ENCODE peak calls at places on chromosomes 16 and 17, in nine cellular contexts. M, S, R, H, D, P, V, O and K are unnamed samples.

GRCh38 chr17:40809721-40810421 is 10.1 kb upstream of the KRT28 start:
- DNase-seq in M (no peak), S (no peak), R (no peak), H (no peak), D (no peak), P (no peak), V (no peak), O (no peak), K (no peak)

GRCh38 chr16:87790278-87791023 is 24.7 kb upstream of the KLHDC4 start:
- DNase-seq in M (peak), S (peak), R (no peak), H (no peak), D (peak), P (peak), V (peak), O (no peak), K (no peak)

GRCh38 chr16:10312784-10313724 is 72.8 kb upstream of the ATF7IP2 start:
- DNase-seq in M (no peak), S (no peak), R (no peak), H (no peak), D (no peak), P (peak), V (no peak), O (no peak), K (no peak)

GRCh38 chr17:7548585-7549400 is at the start of gene TNFSF12:
- DNase-seq in M (peak), S (no peak), R (peak), H (no peak), D (peak), P (peak), V (peak), O (peak), K (peak)

GRCh38 chr17:27762527-27763305 is 37.6 kb downstream of the NOS2 start:
- DNase-seq in M (no peak), S (no peak), R (no peak), H (no peak), D (no peak), P (peak), V (no peak), O (no peak), K (no peak)

GRCh38 chr17:31469959-31470358 is 78.5 kb downstream of the RAB11FIP4 start:
- DNase-seq in M (no peak), S (no peak), R (no peak), H (no peak), D (no peak), P (no peak), V (no peak), O (no peak), K (no peak)

GRCh38 chr17:47066095-47066494 is 87.0 kb upstream of the RPRML start:
- DNase-seq in M (no peak), S (peak), R (no peak), H (no peak), D (no peak), P (no peak), V (no peak), O (no peak), K (no peak)

GRCh38 chr16:51148674-51149228 is 2.3 kb downstream of the SALL1 start:
- DNase-seq in M (no peak), S (no peak), R (no peak), H (no peak), D (no peak), P (no peak), V (no peak), O (no peak), K (no peak)

GRCh38 chr16:68737730-68738590 is 868 bp downstream of the CDH1 start:
- DNase-seq in M (peak), S (peak), R (peak), H (no peak), D (no peak), P (peak), V (peak), O (no peak), K (peak)

GRCh38 chr17:29070795-29071194 is 27.9 kb downstream of the PIPOX start:
- DNase-seq in M (no peak), S (no peak), R (no peak), H (no peak), D (no peak), P (no peak), V (no peak), O (no peak), K (no peak)

GRCh38 chr17:75689441-75689873 is 22.3 kb downstream of the SAP30BP start:
- DNase-seq in M (no peak), S (no peak), R (no peak), H (no peak), D (no peak), P (no peak), V (no peak), O (peak), K (no peak)

GRCh38 chr17:1119924-1120323 is 59.9 kb downstream of the ABR start:
- DNase-seq in M (no peak), S (no peak), R (no peak), H (no peak), D (no peak), P (no peak), V (no peak), O (no peak), K (no peak)

GRCh38 chr16:88453217-88453531 is at the start of gene ZFPM1:
- DNase-seq in M (no peak), S (no peak), R (no peak), H (no peak), D (no peak), P (no peak), V (no peak), O (no peak), K (no peak)

GRCh38 chr17:32266389-32267269 is 997 bp downstream of the RHBDL3 start:
- DNase-seq in M (no peak), S (no peak), R (no peak), H (no peak), D (no peak), P (no peak), V (no peak), O (no peak), K (peak)

GRCh38 chr17:78360371-78361226 is 722 bp upstream of the SOCS3 start:
- DNase-seq in M (peak), S (peak), R (peak), H (peak), D (peak), P (peak), V (peak), O (peak), K (peak)

GRCh38 chr16:4257646-4258556 is 14.9 kb downstream of the TFAP4 start:
- DNase-seq in M (no peak), S (no peak), R (no peak), H (no peak), D (peak), P (peak), V (no peak), O (no peak), K (no peak)

GRCh38 chr17:6437466-6437865 is 2.5 kb upstream of the AIPL1 start:
- DNase-seq in M (no peak), S (no peak), R (no peak), H (no peak), D (no peak), P (no peak), V (no peak), O (no peak), K (no peak)

GRCh38 chr17:74868251-74868907 is 4.4 kb downstream of the FDXR start:
- DNase-seq in M (no peak), S (no peak), R (no peak), H (no peak), D (no peak), P (peak), V (no peak), O (no peak), K (no peak)

GRCh38 chr17:80981062-80981902 is 10.4 kb upstream of the CHMP6 start:
- DNase-seq in M (no peak), S (no peak), R (no peak), H (no peak), D (no peak), P (no peak), V (no peak), O (no peak), K (no peak)

GRCh38 chr16:50248845-50249244 is 17.5 kb upstream of the ADCY7 start:
- DNase-seq in M (no peak), S (no peak), R (no peak), H (no peak), D (no peak), P (no peak), V (no peak), O (no peak), K (no peak)

GRCh38 chr16:30184430-30185140 is 1.2 kb downstream of the CORO1A start:
- DNase-seq in M (peak), S (no peak), R (peak), H (no peak), D (peak), P (no peak), V (peak), O (peak), K (no peak)

GRCh38 chr16:78195868-78196267 is 96.4 kb downstream of the WWOX start:
- DNase-seq in M (no peak), S (no peak), R (no peak), H (no peak), D (no peak), P (no peak), V (no peak), O (no peak), K (no peak)

GRCh38 chr17:78226752-78227454 is 4.5 kb upstream of the TMEM235 start:
- DNase-seq in M (no peak), S (no peak), R (no peak), H (no peak), D (no peak), P (no peak), V (peak), O (no peak), K (no peak)

GRCh38 chr16:85430523-85431381 is 182.4 kb upstream of the GSE1 start:
- DNase-seq in M (peak), S (no peak), R (no peak), H (no peak), D (peak), P (no peak), V (peak), O (no peak), K (peak)

GRCh38 chr17:60577147-60577925 is 22.7 kb upstream of the PPM1D start:
- DNase-seq in M (peak), S (no peak), R (peak), H (no peak), D (peak), P (peak), V (peak), O (no peak), K (peak)

GRCh38 chr16:23557779-23558330 is 328 bp downstream of the UBFD1 start:
- DNase-seq in M (no peak), S (no peak), R (no peak), H (no peak), D (no peak), P (peak), V (peak), O (peak), K (no peak)

GRCh38 chr17:11580677-11581076 is 17.6 kb upstream of the DNAH9 start:
- DNase-seq in M (no peak), S (no peak), R (no peak), H (no peak), D (no peak), P (no peak), V (no peak), O (no peak), K (no peak)

GRCh38 chr17:45282683-45283644 is 21.1 kb upstream of the SPATA32 start:
- DNase-seq in M (no peak), S (no peak), R (no peak), H (peak), D (no peak), P (no peak), V (no peak), O (no peak), K (peak)

GRCh38 chr17:45283711-45284110 is 21.8 kb upstream of the SPATA32 start:
- DNase-seq in M (no peak), S (no peak), R (no peak), H (no peak), D (no peak), P (no peak), V (no peak), O (no peak), K (no peak)

GRCh38 chr17:45286286-45286685 is 24.4 kb upstream of the SPATA32 start:
- DNase-seq in M (no peak), S (no peak), R (no peak), H (no peak), D (no peak), P (no peak), V (no peak), O (no peak), K (no peak)

GRCh38 chr17:45287526-45288264 is 25.8 kb upstream of the SPATA32 start:
- DNase-seq in M (no peak), S (no peak), R (no peak), H (no peak), D (no peak), P (no peak), V (no peak), O (no peak), K (no peak)

DNA sequence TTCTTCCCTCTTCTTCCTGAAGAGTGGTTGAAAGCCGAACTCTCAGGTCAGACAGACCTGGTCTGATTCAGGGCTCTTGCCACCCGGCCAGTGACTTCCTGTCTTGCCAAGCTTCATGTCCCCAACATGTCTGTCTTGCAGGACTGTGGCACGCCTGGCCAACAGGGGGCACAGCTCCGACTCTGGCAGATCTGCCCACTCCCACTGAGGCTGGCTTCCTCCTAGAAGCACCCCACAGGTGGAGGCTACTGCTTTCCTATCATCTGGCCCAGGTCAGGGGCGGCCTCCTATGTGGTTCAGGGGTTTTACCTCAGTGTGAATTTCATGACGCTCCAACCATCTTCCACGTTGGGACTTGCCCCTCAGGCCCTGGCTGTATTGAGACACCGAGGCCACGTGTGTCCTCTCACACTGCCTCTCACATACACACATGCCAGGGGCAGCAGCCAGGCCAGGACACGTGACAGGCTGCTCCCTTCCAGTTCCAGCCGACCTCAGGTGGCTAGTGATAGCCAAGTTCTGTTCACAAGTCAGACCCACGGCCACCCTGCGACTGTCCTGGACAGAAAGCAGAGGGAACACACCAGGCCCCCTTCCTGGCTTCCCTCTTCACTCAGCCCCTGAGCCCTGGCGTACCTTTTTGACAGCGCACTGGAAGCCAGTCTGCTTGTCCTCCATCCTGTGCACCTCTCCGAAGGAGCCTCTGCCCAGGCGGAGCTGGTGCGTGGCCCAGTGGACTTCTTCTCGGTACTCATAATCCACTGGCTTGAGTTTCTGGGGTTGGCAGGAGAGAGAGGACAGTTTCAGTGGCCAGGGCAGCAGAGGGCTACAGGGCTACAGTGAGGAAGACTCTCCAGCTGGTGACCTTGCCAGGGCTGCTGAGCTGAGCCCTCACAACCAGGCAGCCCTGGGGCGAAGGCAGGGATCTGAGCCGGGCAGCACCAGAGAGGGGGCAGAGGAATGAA is 22.6 kb upstream of the SPATA32 start:
- DNase-seq in M (peak), S (no peak), R (no peak), H (no peak), D (peak), P (no peak), V (no peak), O (peak), K (no peak)
- TF ChIP-seq CTCF in M (no peak), S (peak), R (no peak), H (peak), D (peak), P (no peak), V (peak), O (no peak), K (no peak)

DNA sequence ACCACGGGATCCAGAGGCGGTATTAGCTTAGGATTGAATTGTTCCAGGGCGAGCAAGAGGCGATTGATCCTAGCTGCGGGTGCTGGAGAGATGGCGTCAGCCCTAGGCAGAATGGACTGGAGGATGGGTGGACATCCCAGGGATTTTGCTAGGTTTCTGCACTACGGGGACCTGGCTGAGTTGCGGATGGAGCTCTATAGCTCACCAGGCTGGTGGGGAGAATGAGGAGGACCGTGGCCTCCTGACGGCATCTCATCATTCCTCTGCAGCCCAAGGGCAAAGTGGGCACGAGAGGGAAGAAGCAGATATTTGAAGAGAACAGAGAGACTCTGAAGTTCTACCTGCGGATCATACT is 614 bp downstream of the TMEM208 start:
- DNase-seq in M (no peak), S (no peak), R (no peak), H (no peak), D (no peak), P (no peak), V (no peak), O (no peak), K (no peak)
- H3K27ac ChIP-seq in M (peak), S (peak), R (peak), H (peak), D (peak), P (no peak), V (peak), O (peak), K (peak)

GRCh38 chr16:31201511-31202401 is 804 bp downstream of the PYCARD start:
- DNase-seq in M (peak), S (no peak), R (peak), H (no peak), D (peak), P (no peak), V (peak), O (peak), K (no peak)
- TF ChIP-seq CTCF in M (no peak), S (no peak), R (no peak), H (no peak), D (no peak), P (no peak), V (no peak), O (no peak), K (no peak)

GRCh38 chr17:42526031-42526444 is 10.0 kb upstream of the NAGLU start:
- DNase-seq in M (no peak), S (no peak), R (no peak), H (no peak), D (peak), P (peak), V (peak), O (no peak), K (no peak)
- H3K27ac ChIP-seq in M (peak), S (peak), R (no peak), H (peak), D (peak), P (peak), V (peak), O (no peak), K (no peak)